ENCODE peak calls at places on chromosomes 4 and X, in ten cellular contexts. One of them, this sample, is unnamed.

GRCh38 chrX:40199704-40200103 is 101.9 kb upstream of the BCOR start:
- DNase-seq in heart right ventricle: no peak
- DNase-seq in colonic mucosa: no peak
- DNase-seq in CD8-positive, alpha-beta T cell: no peak
- DNase-seq in cardiac muscle cell: no peak
- DNase-seq in IMR-90: no peak
- DNase-seq in fibroblast of lung: no peak
- DNase-seq in left ventricle myocardium inferior: no peak
- DNase-seq in Peyer's patch: no peak
- DNase-seq in tibial artery: no peak
- DNase-seq in this sample: no peak

GRCh38 chrX:1685460-1685859 is 70.6 kb downstream of the ASMT start:
- DNase-seq in IMR-90: no peak
- DNase-seq in Peyer's patch: no peak
- DNase-seq in colonic mucosa: no peak
- DNase-seq in tibial artery: no peak
- DNase-seq in cardiac muscle cell: no peak
- DNase-seq in heart right ventricle: no peak
- DNase-seq in fibroblast of lung: no peak
- DNase-seq in CD8-positive, alpha-beta T cell: no peak
- DNase-seq in left ventricle myocardium inferior: no peak
- DNase-seq in this sample: no peak

GRCh38 chrX:132716006-132716405 is 227.2 kb upstream of the MBNL3 start:
- DNase-seq in left ventricle myocardium inferior: no peak
- DNase-seq in fibroblast of lung: no peak
- DNase-seq in colonic mucosa: no peak
- DNase-seq in heart right ventricle: no peak
- DNase-seq in cardiac muscle cell: no peak
- DNase-seq in Peyer's patch: no peak
- DNase-seq in tibial artery: no peak
- DNase-seq in IMR-90: no peak
- DNase-seq in CD8-positive, alpha-beta T cell: no peak
- DNase-seq in this sample: no peak

GRCh38 chrX:9352683-9353430 is 112.0 kb upstream of the TBL1X start:
- DNase-seq in colonic mucosa: peak; percentile 34
- DNase-seq in IMR-90: peak; percentile 75
- DNase-seq in cardiac muscle cell: peak; percentile 80
- DNase-seq in heart right ventricle: no peak
- DNase-seq in Peyer's patch: no peak
- DNase-seq in left ventricle myocardium inferior: no peak
- DNase-seq in CD8-positive, alpha-beta T cell: no peak
- DNase-seq in fibroblast of lung: peak; percentile 75
- DNase-seq in tibial artery: no peak
- DNase-seq in this sample: peak; percentile 28

GRCh38 chr4:128380306-128380705 is 92.7 kb upstream of the PGRMC2 start:
- DNase-seq in left ventricle myocardium inferior: no peak
- DNase-seq in tibial artery: no peak
- DNase-seq in CD8-positive, alpha-beta T cell: no peak
- DNase-seq in cardiac muscle cell: no peak
- DNase-seq in fibroblast of lung: no peak
- DNase-seq in IMR-90: no peak
- DNase-seq in heart right ventricle: no peak
- DNase-seq in colonic mucosa: no peak
- DNase-seq in Peyer's patch: no peak
- DNase-seq in this sample: no peak

GRCh38 chr4:86977621-86978184 is 42.9 kb downstream of the AFF1 start:
- DNase-seq in fibroblast of lung: peak; percentile 83
- DNase-seq in Peyer's patch: no peak
- DNase-seq in cardiac muscle cell: peak; percentile 53
- DNase-seq in tibial artery: no peak
- DNase-seq in colonic mucosa: peak; percentile 68
- DNase-seq in IMR-90: peak; percentile 76
- DNase-seq in left ventricle myocardium inferior: no peak
- DNase-seq in heart right ventricle: no peak
- DNase-seq in CD8-positive, alpha-beta T cell: no peak
- DNase-seq in this sample: no peak

GRCh38 chr4:37872310-37872988 is 18.4 kb upstream of the TBC1D1 start:
- DNase-seq in cardiac muscle cell: no peak
- DNase-seq in colonic mucosa: no peak
- DNase-seq in Peyer's patch: no peak
- DNase-seq in heart right ventricle: no peak
- DNase-seq in tibial artery: no peak
- DNase-seq in IMR-90: no peak
- DNase-seq in left ventricle myocardium inferior: no peak
- DNase-seq in fibroblast of lung: no peak
- DNase-seq in CD8-positive, alpha-beta T cell: no peak
- DNase-seq in this sample: no peak

GRCh38 chr4:127370495-127371069 is 262.2 kb upstream of the INTU start:
- DNase-seq in heart right ventricle: peak; percentile 14
- DNase-seq in IMR-90: peak; percentile 1
- DNase-seq in tibial artery: peak; percentile 24
- DNase-seq in Peyer's patch: no peak
- DNase-seq in left ventricle myocardium inferior: peak; percentile 23
- DNase-seq in cardiac muscle cell: peak; percentile 40
- DNase-seq in colonic mucosa: no peak
- DNase-seq in CD8-positive, alpha-beta T cell: no peak
- DNase-seq in fibroblast of lung: peak; percentile 10
- DNase-seq in this sample: peak; percentile 26

GRCh38 chr4:143400082-143400481 is 63.4 kb downstream of the GAB1 start:
- DNase-seq in left ventricle myocardium inferior: no peak
- DNase-seq in tibial artery: no peak
- DNase-seq in CD8-positive, alpha-beta T cell: no peak
- DNase-seq in Peyer's patch: no peak
- DNase-seq in heart right ventricle: no peak
- DNase-seq in cardiac muscle cell: no peak
- DNase-seq in colonic mucosa: no peak
- DNase-seq in fibroblast of lung: no peak
- DNase-seq in IMR-90: no peak
- DNase-seq in this sample: no peak

GRCh38 chr4:114263233-114263632 is 283.8 kb upstream of the ARSJ start:
- DNase-seq in tibial artery: no peak
- DNase-seq in fibroblast of lung: peak; percentile 73
- DNase-seq in left ventricle myocardium inferior: no peak
- DNase-seq in Peyer's patch: no peak
- DNase-seq in colonic mucosa: no peak
- DNase-seq in IMR-90: peak; percentile 81
- DNase-seq in heart right ventricle: no peak
- DNase-seq in CD8-positive, alpha-beta T cell: no peak
- DNase-seq in cardiac muscle cell: peak; percentile 40
- DNase-seq in this sample: no peak

GRCh38 chr4:185261971-185262370 is 52.6 kb downstream of the SNX25 start:
- DNase-seq in tibial artery: no peak
- DNase-seq in left ventricle myocardium inferior: no peak
- DNase-seq in colonic mucosa: no peak
- DNase-seq in cardiac muscle cell: no peak
- DNase-seq in IMR-90: no peak
- DNase-seq in fibroblast of lung: no peak
- DNase-seq in CD8-positive, alpha-beta T cell: no peak
- DNase-seq in heart right ventricle: no peak
- DNase-seq in Peyer's patch: no peak
- DNase-seq in this sample: no peak

GRCh38 chr4:168998596-168998995 is 11.5 kb downstream of the CBR4 start:
- DNase-seq in tibial artery: no peak
- DNase-seq in heart right ventricle: no peak
- DNase-seq in colonic mucosa: no peak
- DNase-seq in CD8-positive, alpha-beta T cell: no peak
- DNase-seq in fibroblast of lung: no peak
- DNase-seq in left ventricle myocardium inferior: no peak
- DNase-seq in IMR-90: no peak
- DNase-seq in cardiac muscle cell: no peak
- DNase-seq in Peyer's patch: no peak
- DNase-seq in this sample: no peak

GRCh38 chr4:168993724-168994510 is 16.1 kb downstream of the CBR4 start:
- DNase-seq in cardiac muscle cell: peak; percentile 46
- DNase-seq in colonic mucosa: no peak
- DNase-seq in heart right ventricle: no peak
- DNase-seq in Peyer's patch: no peak
- DNase-seq in CD8-positive, alpha-beta T cell: no peak
- DNase-seq in left ventricle myocardium inferior: no peak
- DNase-seq in IMR-90: no peak
- DNase-seq in fibroblast of lung: peak; percentile 32
- DNase-seq in tibial artery: no peak
- DNase-seq in this sample: no peak

GRCh38 chr4:168994961-168995360 is 15.1 kb downstream of the CBR4 start:
- DNase-seq in colonic mucosa: no peak
- DNase-seq in IMR-90: no peak
- DNase-seq in heart right ventricle: no peak
- DNase-seq in Peyer's patch: no peak
- DNase-seq in cardiac muscle cell: no peak
- DNase-seq in tibial artery: no peak
- DNase-seq in fibroblast of lung: no peak
- DNase-seq in left ventricle myocardium inferior: no peak
- DNase-seq in CD8-positive, alpha-beta T cell: no peak
- DNase-seq in this sample: no peak

GRCh38 chr4:168999836-169000235 is 10.2 kb downstream of the CBR4 start:
- DNase-seq in tibial artery: no peak
- DNase-seq in cardiac muscle cell: no peak
- DNase-seq in fibroblast of lung: peak; percentile 35
- DNase-seq in left ventricle myocardium inferior: no peak
- DNase-seq in IMR-90: no peak
- DNase-seq in CD8-positive, alpha-beta T cell: no peak
- DNase-seq in colonic mucosa: no peak
- DNase-seq in Peyer's patch: no peak
- DNase-seq in heart right ventricle: no peak
- DNase-seq in this sample: no peak

GRCh38 chr4:168995537-168996295 is 14.3 kb downstream of the CBR4 start:
- DNase-seq in fibroblast of lung: no peak
- DNase-seq in cardiac muscle cell: peak; percentile 42
- DNase-seq in Peyer's patch: no peak
- DNase-seq in CD8-positive, alpha-beta T cell: no peak
- DNase-seq in tibial artery: no peak
- DNase-seq in left ventricle myocardium inferior: no peak
- DNase-seq in heart right ventricle: no peak
- DNase-seq in colonic mucosa: no peak
- DNase-seq in IMR-90: peak; percentile 19
- DNase-seq in this sample: no peak
- TF ChIP-seq CTCF in fibroblast of lung: no peak
- TF ChIP-seq CTCF in cardiac muscle cell: peak; percentile 5
- TF ChIP-seq CTCF in Peyer's patch: no peak
- TF ChIP-seq CTCF in CD8-positive, alpha-beta T cell: no peak
- TF ChIP-seq CTCF in tibial artery: peak; percentile 12
- TF ChIP-seq CTCF in left ventricle myocardium inferior: peak; percentile 53
- TF ChIP-seq CTCF in heart right ventricle: no peak
- TF ChIP-seq CTCF in colonic mucosa: no peak
- TF ChIP-seq CTCF in IMR-90: peak; percentile 34
- TF ChIP-seq CTCF in this sample: no peak

DNA sequence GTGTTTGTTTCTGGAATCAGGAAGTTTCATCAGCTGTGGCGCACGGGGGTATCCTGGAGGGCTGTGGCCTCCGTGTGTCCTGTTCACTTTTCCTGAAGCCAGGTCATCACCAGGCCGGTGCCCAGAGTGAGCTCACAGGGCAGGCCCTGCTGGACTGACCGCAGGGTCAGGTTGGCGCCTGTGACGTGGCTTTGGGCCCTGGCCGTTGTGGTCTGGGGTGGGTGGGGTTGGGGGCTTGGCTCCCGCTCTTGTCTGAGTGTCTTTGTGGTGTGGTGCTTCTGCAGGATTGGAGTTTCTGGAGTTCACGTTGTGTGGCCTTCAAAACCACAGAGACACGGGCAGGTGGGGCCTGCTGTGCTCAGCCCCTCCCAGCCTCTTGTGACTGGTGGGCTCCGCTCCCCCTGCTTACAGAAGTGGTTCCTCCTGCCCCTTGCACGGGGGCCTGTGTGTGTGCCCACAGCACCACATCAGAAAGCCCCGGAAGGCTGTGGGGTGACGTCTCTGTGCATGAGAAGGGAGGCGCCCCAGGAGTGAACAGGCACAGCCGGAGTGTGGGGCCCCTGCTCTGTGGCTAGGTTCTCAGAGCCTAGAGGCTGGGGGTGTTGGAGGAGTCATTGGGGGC is 9.5 kb downstream of the RGS12 start:
- DNase-seq in colonic mucosa: no peak
- DNase-seq in left ventricle myocardium inferior: no peak
- DNase-seq in fibroblast of lung: peak; percentile 64
- DNase-seq in tibial artery: peak; percentile 17
- DNase-seq in cardiac muscle cell: no peak
- DNase-seq in CD8-positive, alpha-beta T cell: peak; percentile 74
- DNase-seq in IMR-90: no peak
- DNase-seq in Peyer's patch: peak; percentile 43
- DNase-seq in heart right ventricle: no peak
- DNase-seq in this sample: peak; percentile 67
- H3K4me1 ChIP-seq in colonic mucosa: peaks cover 6% of the 10 kb centered on the region
- H3K4me1 ChIP-seq in left ventricle myocardium inferior: peaks cover 75% of the 10 kb centered on the region
- H3K4me1 ChIP-seq in fibroblast of lung: peaks cover 19% of the 10 kb centered on the region
- H3K4me1 ChIP-seq in tibial artery: peaks cover 42% of the 10 kb centered on the region
- H3K4me1 ChIP-seq in cardiac muscle cell: peaks cover 52% of the 10 kb centered on the region
- H3K4me1 ChIP-seq in CD8-positive, alpha-beta T cell: peaks cover 59% of the 10 kb centered on the region
- H3K4me1 ChIP-seq in IMR-90: peaks cover 23% of the 10 kb centered on the region
- H3K4me1 ChIP-seq in Peyer's patch: no peaks in the 10 kb centered on the region
- H3K4me1 ChIP-seq in heart right ventricle: peaks cover 42% of the 10 kb centered on the region
- H3K4me1 ChIP-seq in this sample: no peaks in the 10 kb centered on the region

DNA sequence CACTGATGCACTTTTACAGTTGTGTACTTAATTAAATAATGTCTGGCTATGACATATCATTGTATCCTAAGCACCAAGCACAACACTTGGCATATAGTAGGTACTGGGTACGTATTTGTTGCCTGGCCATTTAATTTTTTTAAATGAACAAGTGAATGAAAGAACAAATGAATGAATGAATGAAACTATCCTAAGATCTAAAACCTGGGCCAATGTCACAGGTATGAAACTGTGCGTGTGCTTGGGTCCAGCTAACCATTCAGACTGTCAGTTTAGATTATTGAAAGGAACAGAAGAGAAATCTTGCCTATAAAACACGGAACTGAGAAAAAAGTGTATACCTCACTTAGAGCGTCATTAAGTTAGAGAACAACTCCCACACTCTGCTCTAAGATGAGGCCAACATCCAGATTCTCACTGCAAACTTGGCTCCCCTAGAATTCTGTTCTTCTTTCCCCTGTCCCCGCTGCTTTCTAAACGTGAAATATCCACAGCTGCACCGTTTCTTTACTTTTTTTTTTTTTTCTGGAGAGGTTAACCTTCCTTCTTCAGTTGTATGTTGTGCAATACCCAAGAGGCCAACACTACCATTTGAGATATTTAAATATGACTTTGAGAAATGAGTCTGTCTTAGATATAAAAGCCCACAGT is 17.3 kb upstream of the SEL1L3 start:
- DNase-seq in tibial artery: no peak
- DNase-seq in fibroblast of lung: peak; percentile 36
- DNase-seq in colonic mucosa: no peak
- DNase-seq in cardiac muscle cell: peak; percentile 84
- DNase-seq in heart right ventricle: no peak
- DNase-seq in Peyer's patch: no peak
- DNase-seq in IMR-90: peak; percentile 24
- DNase-seq in left ventricle myocardium inferior: no peak
- DNase-seq in CD8-positive, alpha-beta T cell: no peak
- DNase-seq in this sample: no peak
- H3K4me3 ChIP-seq in tibial artery: no peak overlapping the region
- H3K4me3 ChIP-seq in fibroblast of lung: no peak overlapping the region
- H3K4me3 ChIP-seq in colonic mucosa: no peak overlapping the region
- H3K4me3 ChIP-seq in cardiac muscle cell: no peak overlapping the region
- H3K4me3 ChIP-seq in heart right ventricle: no peak overlapping the region
- H3K4me3 ChIP-seq in Peyer's patch: no peak overlapping the region
- H3K4me3 ChIP-seq in IMR-90: no peak overlapping the region
- H3K4me3 ChIP-seq in left ventricle myocardium inferior: no peak overlapping the region
- H3K4me3 ChIP-seq in CD8-positive, alpha-beta T cell: no peak overlapping the region
- H3K4me3 ChIP-seq in this sample: no peak overlapping the region

DNA sequence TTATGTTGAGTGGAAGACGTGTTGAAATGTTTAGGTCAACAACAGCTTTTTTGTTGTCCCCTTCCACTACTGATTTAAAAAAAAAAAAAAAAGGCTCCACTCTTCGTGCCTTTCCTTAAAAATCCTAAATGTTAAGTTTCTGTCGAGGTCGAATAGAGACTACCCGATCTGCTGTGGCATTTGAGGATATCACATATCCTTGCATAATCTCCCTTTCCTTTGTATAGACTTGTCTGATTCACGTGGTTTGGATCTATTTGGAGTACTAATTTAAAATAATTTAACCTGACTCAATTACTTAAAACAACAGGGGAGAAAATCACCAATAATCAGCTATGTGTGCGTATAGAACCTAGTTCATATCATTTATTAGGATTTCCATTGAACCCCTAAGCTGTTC is 42.4 kb downstream of the NFKB1 start:
- DNase-seq in CD8-positive, alpha-beta T cell: no peak
- DNase-seq in tibial artery: no peak
- DNase-seq in heart right ventricle: no peak
- DNase-seq in IMR-90: no peak
- DNase-seq in Peyer's patch: no peak
- DNase-seq in left ventricle myocardium inferior: no peak
- DNase-seq in colonic mucosa: no peak
- DNase-seq in fibroblast of lung: no peak
- DNase-seq in cardiac muscle cell: no peak
- DNase-seq in this sample: no peak
- TF ChIP-seq CTCF in CD8-positive, alpha-beta T cell: no peak
- TF ChIP-seq CTCF in tibial artery: no peak
- TF ChIP-seq CTCF in heart right ventricle: no peak
- TF ChIP-seq CTCF in IMR-90: no peak
- TF ChIP-seq CTCF in Peyer's patch: no peak
- TF ChIP-seq CTCF in left ventricle myocardium inferior: no peak
- TF ChIP-seq CTCF in colonic mucosa: no peak
- TF ChIP-seq CTCF in fibroblast of lung: no peak
- TF ChIP-seq CTCF in cardiac muscle cell: no peak
- TF ChIP-seq CTCF in this sample: no peak

This sample was measured in mucosa of descending colon.